ENCODE peak calls at places on chromosomes 3 and 15, in four cellular contexts. One of them, this sample, is unnamed.
A peak's percentile ranks its signal among the peaks of the same experiment; 100 is the strongest.

GRCh38 chr3:127151992-127152391 is 40.9 kb upstream of the PRR23E start:
- DNase-seq in stimulated activated CD8-positive, alpha-beta memory T cell treated with anti-CD3 and anti-CD28 coated beads, Interleukin-7, amount 100 ng/mL, for 1 hour: no peak
- DNase-seq in fibroblast of mammary gland: peak; percentile 66
- DNase-seq in HCT116: no peak
- DNase-seq in this sample: no peak

GRCh38 chr3:152391671-152392070 is 122.9 kb downstream of the MBNL1 start:
- DNase-seq in stimulated activated CD8-positive, alpha-beta memory T cell treated with anti-CD3 and anti-CD28 coated beads, Interleukin-7, amount 100 ng/mL, for 1 hour: no peak
- DNase-seq in fibroblast of mammary gland: no peak
- DNase-seq in HCT116: no peak
- DNase-seq in this sample: no peak

GRCh38 chr3:152328841-152329240 is 60.1 kb downstream of the MBNL1 start:
- DNase-seq in stimulated activated CD8-positive, alpha-beta memory T cell treated with anti-CD3 and anti-CD28 coated beads, Interleukin-7, amount 100 ng/mL, for 1 hour: no peak
- DNase-seq in fibroblast of mammary gland: peak; percentile 87
- DNase-seq in HCT116: peak; percentile 70
- DNase-seq in this sample: peak; percentile 83

GRCh38 chr3:190718691-190719090 is 143.8 kb downstream of the GMNC start:
- DNase-seq in stimulated activated CD8-positive, alpha-beta memory T cell treated with anti-CD3 and anti-CD28 coated beads, Interleukin-7, amount 100 ng/mL, for 1 hour: no peak
- DNase-seq in fibroblast of mammary gland: peak; percentile 82
- DNase-seq in HCT116: no peak
- DNase-seq in this sample: peak; percentile 48

GRCh38 chr3:192364296-192364695 is 363.0 kb downstream of the FGF12 start:
- DNase-seq in stimulated activated CD8-positive, alpha-beta memory T cell treated with anti-CD3 and anti-CD28 coated beads, Interleukin-7, amount 100 ng/mL, for 1 hour: no peak
- DNase-seq in fibroblast of mammary gland: no peak
- DNase-seq in HCT116: no peak
- DNase-seq in this sample: no peak

GRCh38 chr3:37181766-37182165 is 7.4 kb upstream of the LRRFIP2 start:
- DNase-seq in stimulated activated CD8-positive, alpha-beta memory T cell treated with anti-CD3 and anti-CD28 coated beads, Interleukin-7, amount 100 ng/mL, for 1 hour: no peak
- DNase-seq in fibroblast of mammary gland: peak; percentile 59
- DNase-seq in HCT116: no peak
- DNase-seq in this sample: peak; percentile 54

GRCh38 chr3:30500666-30501399 is 105.6 kb upstream of the TGFBR2 start:
- DNase-seq in stimulated activated CD8-positive, alpha-beta memory T cell treated with anti-CD3 and anti-CD28 coated beads, Interleukin-7, amount 100 ng/mL, for 1 hour: no peak
- DNase-seq in fibroblast of mammary gland: no peak
- DNase-seq in HCT116: no peak
- DNase-seq in this sample: no peak

GRCh38 chr3:79843180-79843579 is 75.4 kb upstream of the ROBO1 start:
- DNase-seq in stimulated activated CD8-positive, alpha-beta memory T cell treated with anti-CD3 and anti-CD28 coated beads, Interleukin-7, amount 100 ng/mL, for 1 hour: no peak
- DNase-seq in fibroblast of mammary gland: no peak
- DNase-seq in HCT116: no peak
- DNase-seq in this sample: peak; percentile 16

GRCh38 chr15:58057559-58057958 is 8.0 kb downstream of the ALDH1A2 start:
- DNase-seq in stimulated activated CD8-positive, alpha-beta memory T cell treated with anti-CD3 and anti-CD28 coated beads, Interleukin-7, amount 100 ng/mL, for 1 hour: no peak
- DNase-seq in fibroblast of mammary gland: no peak
- DNase-seq in HCT116: no peak
- DNase-seq in this sample: peak; percentile 33

GRCh38 chr3:120092444-120092843 is 1.8 kb downstream of the GSK3B start:
- DNase-seq in stimulated activated CD8-positive, alpha-beta memory T cell treated with anti-CD3 and anti-CD28 coated beads, Interleukin-7, amount 100 ng/mL, for 1 hour: no peak
- DNase-seq in fibroblast of mammary gland: no peak
- DNase-seq in HCT116: no peak
- DNase-seq in this sample: no peak

GRCh38 chr3:125116311-125117069 is 60.7 kb upstream of the HEG1 start:
- DNase-seq in stimulated activated CD8-positive, alpha-beta memory T cell treated with anti-CD3 and anti-CD28 coated beads, Interleukin-7, amount 100 ng/mL, for 1 hour: no peak
- DNase-seq in fibroblast of mammary gland: peak; percentile 80
- DNase-seq in HCT116: no peak
- DNase-seq in this sample: peak; percentile 87

GRCh38 chr3:190320594-190321362 is 1.5 kb downstream of the CLDN1 start:
- DNase-seq in stimulated activated CD8-positive, alpha-beta memory T cell treated with anti-CD3 and anti-CD28 coated beads, Interleukin-7, amount 100 ng/mL, for 1 hour: no peak
- DNase-seq in fibroblast of mammary gland: no peak
- DNase-seq in HCT116: no peak
- DNase-seq in this sample: no peak

GRCh38 chr3:134718736-134719135 is 67.9 kb upstream of the KY start:
- DNase-seq in stimulated activated CD8-positive, alpha-beta memory T cell treated with anti-CD3 and anti-CD28 coated beads, Interleukin-7, amount 100 ng/mL, for 1 hour: no peak
- DNase-seq in fibroblast of mammary gland: peak; percentile 4
- DNase-seq in HCT116: no peak
- DNase-seq in this sample: no peak

GRCh38 chr3:179961081-179962078 is 75.4 kb downstream of the PEX5L start:
- DNase-seq in stimulated activated CD8-positive, alpha-beta memory T cell treated with anti-CD3 and anti-CD28 coated beads, Interleukin-7, amount 100 ng/mL, for 1 hour: no peak
- DNase-seq in fibroblast of mammary gland: no peak
- DNase-seq in HCT116: no peak
- DNase-seq in this sample: no peak

GRCh38 chr3:185537369-185537970 is 14.9 kb downstream of the LIPH start:
- DNase-seq in stimulated activated CD8-positive, alpha-beta memory T cell treated with anti-CD3 and anti-CD28 coated beads, Interleukin-7, amount 100 ng/mL, for 1 hour: no peak
- DNase-seq in fibroblast of mammary gland: peak; percentile 89
- DNase-seq in HCT116: peak; percentile 92
- DNase-seq in this sample: peak; percentile 96

GRCh38 chr3:31968391-31968926 is 12.6 kb downstream of the OSBPL10 start:
- DNase-seq in stimulated activated CD8-positive, alpha-beta memory T cell treated with anti-CD3 and anti-CD28 coated beads, Interleukin-7, amount 100 ng/mL, for 1 hour: no peak
- DNase-seq in fibroblast of mammary gland: peak; percentile 78
- DNase-seq in HCT116: no peak
- DNase-seq in this sample: peak; percentile 42

GRCh38 chr3:101635954-101636798 is 40.8 kb downstream of the ZBTB11 start:
- DNase-seq in stimulated activated CD8-positive, alpha-beta memory T cell treated with anti-CD3 and anti-CD28 coated beads, Interleukin-7, amount 100 ng/mL, for 1 hour: peak; percentile 46
- DNase-seq in fibroblast of mammary gland: peak; percentile 49
- DNase-seq in HCT116: peak; percentile 27
- DNase-seq in this sample: peak; percentile 71

GRCh38 chr15:56524915-56525314 is 60.0 kb upstream of the MNS1 start:
- DNase-seq in stimulated activated CD8-positive, alpha-beta memory T cell treated with anti-CD3 and anti-CD28 coated beads, Interleukin-7, amount 100 ng/mL, for 1 hour: no peak
- DNase-seq in fibroblast of mammary gland: peak; percentile 62
- DNase-seq in HCT116: no peak
- DNase-seq in this sample: peak; percentile 6

GRCh38 chr3:150255416-150255815 is 152.7 kb upstream of the TSC22D2 start:
- DNase-seq in stimulated activated CD8-positive, alpha-beta memory T cell treated with anti-CD3 and anti-CD28 coated beads, Interleukin-7, amount 100 ng/mL, for 1 hour: no peak
- DNase-seq in fibroblast of mammary gland: no peak
- DNase-seq in HCT116: no peak
- DNase-seq in this sample: no peak

GRCh38 chr15:71082803-71083202 is 32.5 kb upstream of the THSD4 start:
- DNase-seq in stimulated activated CD8-positive, alpha-beta memory T cell treated with anti-CD3 and anti-CD28 coated beads, Interleukin-7, amount 100 ng/mL, for 1 hour: no peak
- DNase-seq in fibroblast of mammary gland: peak; percentile 52
- DNase-seq in HCT116: no peak
- DNase-seq in this sample: no peak

GRCh38 chr3:122183521-122183892 is at the start of gene CASR:
- DNase-seq in stimulated activated CD8-positive, alpha-beta memory T cell treated with anti-CD3 and anti-CD28 coated beads, Interleukin-7, amount 100 ng/mL, for 1 hour: no peak
- DNase-seq in fibroblast of mammary gland: no peak
- DNase-seq in HCT116: no peak
- DNase-seq in this sample: no peak

GRCh38 chr3:114144909-114145688 is 33.8 kb downstream of the DRD3 start:
- DNase-seq in stimulated activated CD8-positive, alpha-beta memory T cell treated with anti-CD3 and anti-CD28 coated beads, Interleukin-7, amount 100 ng/mL, for 1 hour: no peak
- DNase-seq in fibroblast of mammary gland: peak; percentile 96
- DNase-seq in HCT116: no peak
- DNase-seq in this sample: peak; percentile 90

GRCh38 chr15:37995461-37996347 is 61.3 kb downstream of the TMCO5A start:
- DNase-seq in stimulated activated CD8-positive, alpha-beta memory T cell treated with anti-CD3 and anti-CD28 coated beads, Interleukin-7, amount 100 ng/mL, for 1 hour: no peak
- DNase-seq in fibroblast of mammary gland: peak; percentile 91
- DNase-seq in HCT116: peak; percentile 45
- DNase-seq in this sample: peak; percentile 82

GRCh38 chr3:157807286-157807685 is 298.9 kb downstream of the SHOX2 start:
- DNase-seq in stimulated activated CD8-positive, alpha-beta memory T cell treated with anti-CD3 and anti-CD28 coated beads, Interleukin-7, amount 100 ng/mL, for 1 hour: no peak
- DNase-seq in fibroblast of mammary gland: peak; percentile 57
- DNase-seq in HCT116: no peak
- DNase-seq in this sample: peak; percentile 27

GRCh38 chr15:92014461-92015030 is 161.0 kb downstream of the SLCO3A1 start:
- DNase-seq in stimulated activated CD8-positive, alpha-beta memory T cell treated with anti-CD3 and anti-CD28 coated beads, Interleukin-7, amount 100 ng/mL, for 1 hour: no peak
- DNase-seq in fibroblast of mammary gland: no peak
- DNase-seq in HCT116: no peak
- DNase-seq in this sample: no peak

GRCh38 chr3:31942446-31942845 is 38.6 kb downstream of the OSBPL10 start:
- DNase-seq in stimulated activated CD8-positive, alpha-beta memory T cell treated with anti-CD3 and anti-CD28 coated beads, Interleukin-7, amount 100 ng/mL, for 1 hour: no peak
- DNase-seq in fibroblast of mammary gland: no peak
- DNase-seq in HCT116: no peak
- DNase-seq in this sample: no peak

GRCh38 chr3:187242435-187242834 is 45.1 kb downstream of the RTP1 start:
- DNase-seq in stimulated activated CD8-positive, alpha-beta memory T cell treated with anti-CD3 and anti-CD28 coated beads, Interleukin-7, amount 100 ng/mL, for 1 hour: no peak
- DNase-seq in fibroblast of mammary gland: no peak
- DNase-seq in HCT116: no peak
- DNase-seq in this sample: no peak

GRCh38 chr15:63420333-63420741 is 38.7 kb upstream of the CA12 start:
- DNase-seq in stimulated activated CD8-positive, alpha-beta memory T cell treated with anti-CD3 and anti-CD28 coated beads, Interleukin-7, amount 100 ng/mL, for 1 hour: no peak
- DNase-seq in fibroblast of mammary gland: no peak
- DNase-seq in HCT116: no peak
- DNase-seq in this sample: peak; percentile 39

GRCh38 chr15:92803852-92804609 is 96.1 kb upstream of the CHD2 start:
- DNase-seq in stimulated activated CD8-positive, alpha-beta memory T cell treated with anti-CD3 and anti-CD28 coated beads, Interleukin-7, amount 100 ng/mL, for 1 hour: no peak
- DNase-seq in fibroblast of mammary gland: peak; percentile 100
- DNase-seq in HCT116: peak; percentile 99
- DNase-seq in this sample: peak; percentile 100

GRCh38 chr3:157573281-157573680 is 70.1 kb upstream of the VEPH1 start:
- DNase-seq in stimulated activated CD8-positive, alpha-beta memory T cell treated with anti-CD3 and anti-CD28 coated beads, Interleukin-7, amount 100 ng/mL, for 1 hour: no peak
- DNase-seq in fibroblast of mammary gland: no peak
- DNase-seq in HCT116: no peak
- DNase-seq in this sample: peak; percentile 19

GRCh38 chr3:140910860-140911259 is 30.8 kb upstream of the SLC25A36 start:
- DNase-seq in stimulated activated CD8-positive, alpha-beta memory T cell treated with anti-CD3 and anti-CD28 coated beads, Interleukin-7, amount 100 ng/mL, for 1 hour: no peak
- DNase-seq in fibroblast of mammary gland: peak; percentile 26
- DNase-seq in HCT116: peak; percentile 51
- DNase-seq in this sample: no peak

GRCh38 chr15:31571676-31572075 is 245.0 kb downstream of the KLF13 start:
- DNase-seq in stimulated activated CD8-positive, alpha-beta memory T cell treated with anti-CD3 and anti-CD28 coated beads, Interleukin-7, amount 100 ng/mL, for 1 hour: no peak
- DNase-seq in fibroblast of mammary gland: no peak
- DNase-seq in HCT116: no peak
- DNase-seq in this sample: peak; percentile 41

This sample was measured in MCF 10A.